ENCODE peak calls at places on chromosomes 2 and 18, in eight cellular contexts. U is lung; A is Peyer's patch; X is prostate gland; H is aorta; C is CD8-positive, alpha-beta memory T cell; P is body of pancreas; D is brain microvascular endothelial cell. B is an unnamed sample. For H3K27me3, the result is how much of the 10 kb centered on the place peaks cover.

GRCh38 chr2:159557437-159558034 is 58.8 kb downstream of the BAZ2B start:
- DNase-seq in U (no peak), A (no peak), X (no peak), H (no peak), C (no peak), P (no peak), D (no peak), B (no peak)

GRCh38 chr2:79585701-79586428 is 73.0 kb downstream of the CTNNA2 start:
- DNase-seq in U (no peak), A (no peak), X (no peak), H (no peak), C (no peak), P (no peak), D (no peak), B (no peak)

GRCh38 chr2:17979707-17980106 is 101.2 kb downstream of the KCNS3 start:
- DNase-seq in U (no peak), A (no peak), X (no peak), H (no peak), C (no peak), P (no peak), D (peak), B (no peak)

GRCh38 chr2:18940184-18940583 is 350.8 kb upstream of the NT5C1B start:
- DNase-seq in U (no peak), A (no peak), X (no peak), H (no peak), C (no peak), P (no peak), D (no peak), B (no peak)

GRCh38 chr2:149744845-149745244 is 157.3 kb upstream of the MMADHC start:
- DNase-seq in U (no peak), A (no peak), X (no peak), H (no peak), C (no peak), P (no peak), D (no peak), B (no peak)

GRCh38 chr18:58258707-58259342 is 214.8 kb downstream of the NEDD4L start:
- DNase-seq in U (no peak), A (no peak), X (no peak), H (no peak), C (no peak), P (no peak), D (no peak), B (no peak)

GRCh38 chr2:86541282-86541681 is 22.0 kb downstream of the CHMP3 start:
- DNase-seq in U (no peak), A (no peak), X (no peak), H (no peak), C (no peak), P (no peak), D (peak), B (no peak)

GRCh38 chr2:236820763-236821344 is 251.2 kb downstream of the ACKR3 start:
- DNase-seq in U (no peak), A (no peak), X (no peak), H (no peak), C (no peak), P (no peak), D (no peak), B (no peak)

GRCh38 chr18:46480187-46480586 is 176.8 kb downstream of the LOXHD1 start:
- DNase-seq in U (no peak), A (no peak), X (no peak), H (no peak), C (no peak), P (no peak), D (no peak), B (no peak)

GRCh38 chr2:191003405-191004309 is 10.3 kb downstream of the STAT1 start:
- DNase-seq in U (no peak), A (no peak), X (no peak), H (no peak), C (no peak), P (no peak), D (no peak), B (no peak)

GRCh38 chr18:78728301-78729098 is 251.1 kb upstream of the SALL3 start:
- DNase-seq in U (no peak), A (no peak), X (no peak), H (no peak), C (no peak), P (no peak), D (no peak), B (no peak)

GRCh38 chr2:46304635-46305034 is 7.4 kb downstream of the EPAS1 start:
- DNase-seq in U (no peak), A (no peak), X (no peak), H (no peak), C (no peak), P (no peak), D (no peak), B (no peak)

GRCh38 chr2:241801611-241802420 is 7.2 kb upstream of the NEU4 start:
- DNase-seq in U (peak), A (peak), X (no peak), H (peak), C (no peak), P (peak), D (no peak), B (no peak)

GRCh38 chr2:238135601-238136150 is 2.8 kb upstream of the KLHL30 start:
- DNase-seq in U (no peak), A (no peak), X (no peak), H (no peak), C (no peak), P (no peak), D (no peak), B (no peak)

GRCh38 chr18:78402440-78402839 is 577.2 kb upstream of the SALL3 start:
- DNase-seq in U (no peak), A (no peak), X (no peak), H (no peak), C (no peak), P (no peak), D (no peak), B (no peak)

GRCh38 chr2:192035731-192036442 is 158.8 kb downstream of the TMEFF2 start:
- DNase-seq in U (no peak), A (no peak), X (no peak), H (no peak), C (no peak), P (no peak), D (peak), B (no peak)

GRCh38 chr2:134602666-134603065 is 116.1 kb downstream of the TMEM163 start:
- DNase-seq in U (no peak), A (no peak), X (no peak), H (no peak), C (no peak), P (no peak), D (no peak), B (no peak)

GRCh38 chr2:73053316-73054114 is 18.0 kb downstream of the SFXN5 start:
- DNase-seq in U (no peak), A (no peak), X (no peak), H (no peak), C (no peak), P (no peak), D (no peak), B (no peak)

GRCh38 chr18:10798727-10799435 is 273.1 kb downstream of the NAPG start:
- DNase-seq in U (no peak), A (no peak), X (no peak), H (no peak), C (no peak), P (peak), D (peak), B (no peak)

GRCh38 chr2:174014021-174014698 is 49.0 kb upstream of the SP3 start:
- DNase-seq in U (no peak), A (no peak), X (no peak), H (no peak), C (no peak), P (no peak), D (no peak), B (no peak)

GRCh38 chr2:174013310-174013751 is 48.2 kb upstream of the SP3 start:
- DNase-seq in U (no peak), A (no peak), X (no peak), H (peak), C (no peak), P (no peak), D (no peak), B (no peak)

GRCh38 chr2:174014699-174015070 is 49.5 kb upstream of the SP3 start:
- DNase-seq in U (no peak), A (no peak), X (no peak), H (no peak), C (no peak), P (no peak), D (no peak), B (no peak)

GRCh38 chr2:174011796-174012195 is 46.6 kb upstream of the SP3 start:
- DNase-seq in U (no peak), A (no peak), X (no peak), H (no peak), C (no peak), P (no peak), D (no peak), B (no peak)

DNA sequence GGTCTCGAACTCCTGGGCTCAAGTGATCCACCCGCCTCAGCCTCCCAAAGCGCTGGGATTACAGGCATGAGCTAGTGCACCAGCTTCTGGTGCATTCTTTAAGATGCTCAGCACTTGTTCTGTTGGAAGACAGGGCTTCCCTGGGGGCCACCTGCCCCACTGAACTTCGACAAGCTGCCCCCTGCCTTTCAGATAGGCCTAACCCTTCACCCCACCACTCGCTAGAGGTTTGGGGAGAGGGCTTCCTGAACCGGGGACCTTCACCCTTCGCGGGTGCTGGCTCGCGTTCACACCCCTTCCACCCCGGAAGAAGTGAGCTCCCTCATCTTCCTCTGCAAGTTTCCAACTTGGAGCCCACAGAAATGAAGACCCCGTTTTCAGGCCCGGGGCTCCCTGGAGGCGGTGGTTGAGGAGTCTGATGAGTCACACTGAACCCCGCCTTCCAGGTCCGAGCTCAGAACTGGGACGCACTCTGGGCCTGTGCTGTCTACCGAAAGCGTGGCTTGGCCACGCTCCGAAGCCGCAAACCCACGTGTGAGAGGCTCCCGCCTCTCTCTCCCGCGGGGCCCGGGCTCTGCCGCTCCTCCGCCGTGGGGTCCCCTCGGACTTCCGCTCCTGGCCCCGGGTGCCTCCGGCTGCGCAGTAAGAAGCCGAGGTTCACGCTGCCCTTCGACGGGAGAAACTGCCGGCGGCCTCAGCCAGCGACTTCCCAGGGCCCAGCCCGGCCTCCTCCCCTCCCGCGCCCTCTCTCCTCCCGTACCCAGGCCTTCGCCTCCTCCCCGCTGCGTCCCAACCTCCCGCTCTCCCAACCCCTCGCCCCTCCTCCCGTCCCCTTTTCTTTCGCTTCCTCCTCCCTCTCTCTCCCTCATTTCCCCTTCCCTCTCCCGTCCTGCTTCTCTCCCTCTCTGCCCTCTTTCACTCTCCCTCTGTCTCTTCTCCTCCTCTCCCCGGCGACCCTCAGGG is 47.5 kb upstream of the SP3 start:
- DNase-seq in U (peak), A (peak), X (peak), H (peak), C (peak), P (peak), D (no peak), B (no peak)
- H3K27ac ChIP-seq in U (peak), A (peak), X (peak), H (peak), C (no peak), P (peak), D (no peak), B (peak)

GRCh38 chr2:120571015-120571728 is 164.5 kb upstream of the GLI2 start:
- DNase-seq in U (no peak), A (no peak), X (no peak), H (no peak), C (no peak), P (no peak), D (no peak), B (no peak)

GRCh38 chr2:120572226-120572625 is 163.4 kb upstream of the GLI2 start:
- DNase-seq in U (no peak), A (no peak), X (no peak), H (no peak), C (no peak), P (no peak), D (no peak), B (no peak)

GRCh38 chr2:120568975-120569268 is 166.7 kb upstream of the GLI2 start:
- DNase-seq in U (no peak), A (no peak), X (no peak), H (no peak), C (no peak), P (no peak), D (no peak), B (no peak)

GRCh38 chr2:120570001-120570400 is 165.7 kb upstream of the GLI2 start:
- DNase-seq in U (no peak), A (peak), X (no peak), H (no peak), C (no peak), P (no peak), D (no peak), B (no peak)

DNA sequence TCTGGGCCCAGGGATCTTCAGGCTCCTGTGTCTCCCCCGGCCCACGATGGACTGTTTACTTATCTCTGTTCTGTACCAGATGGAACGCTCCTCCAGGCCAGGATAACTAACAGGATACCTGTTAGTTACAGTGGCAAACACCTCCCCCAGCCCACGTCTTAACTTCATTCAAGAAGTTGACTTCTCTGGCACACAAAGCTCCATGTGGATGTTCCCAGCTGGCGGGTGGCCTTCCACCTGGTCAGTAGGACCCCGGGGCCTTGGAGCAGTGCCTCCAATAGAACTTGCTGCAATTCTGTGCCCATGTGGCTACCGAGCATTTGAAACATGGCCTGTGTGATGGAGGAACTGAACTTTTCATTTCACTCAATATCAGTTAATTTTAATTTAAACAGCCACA is 165.1 kb upstream of the GLI2 start:
- DNase-seq in U (no peak), A (no peak), X (no peak), H (no peak), C (no peak), P (no peak), D (no peak), B (no peak)
- H3K27me3 ChIP-seq in U (under half), A (under half), X (under half), H (under half), C (under half), P (under half), D (under half), B (under half)

GRCh38 chr2:234939576-234939975 is 12.2 kb upstream of the SH3BP4 start:
- DNase-seq in U (no peak), A (no peak), X (no peak), H (no peak), C (no peak), P (no peak), D (no peak), B (no peak)
- H3K27ac ChIP-seq in U (no peak), A (no peak), X (no peak), H (no peak), C (no peak), P (no peak), D (no peak), B (no peak)

DNA sequence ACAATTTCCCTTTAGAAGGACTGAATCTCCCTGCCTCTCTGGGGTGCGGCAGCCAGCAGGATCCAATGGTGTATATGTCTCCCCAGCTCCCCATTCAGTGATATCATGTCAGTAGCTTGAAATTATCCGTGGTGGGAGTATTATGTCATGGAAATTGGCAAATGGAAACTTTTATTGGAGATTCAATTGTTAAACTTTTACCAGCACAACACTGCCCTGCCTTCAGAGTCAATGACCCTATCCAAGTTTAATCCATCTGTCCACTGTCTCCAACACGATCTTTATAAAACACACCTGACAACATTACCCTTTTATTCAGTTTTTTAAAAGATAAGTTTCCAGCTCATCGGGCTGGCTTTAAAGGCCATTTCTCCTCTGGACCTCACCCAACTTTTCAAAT is 5.0 kb upstream of the IL1RN start:
- DNase-seq in U (no peak), A (no peak), X (no peak), H (no peak), C (no peak), P (no peak), D (no peak), B (no peak)
- H3K27me3 ChIP-seq in U (under half), A (under half), X (under half), H (under half), C (under half), P (under half), D (under half), B (under half)

GRCh38 chr2:127578411-127578810 is 42.9 kb downstream of the MYO7B start:
- DNase-seq in U (no peak), A (no peak), X (no peak), H (no peak), C (no peak), P (no peak), D (no peak), B (no peak)
- H3K27ac ChIP-seq in U (no peak), A (no peak), X (no peak), H (no peak), C (no peak), P (no peak), D (no peak), B (no peak)

DNA sequence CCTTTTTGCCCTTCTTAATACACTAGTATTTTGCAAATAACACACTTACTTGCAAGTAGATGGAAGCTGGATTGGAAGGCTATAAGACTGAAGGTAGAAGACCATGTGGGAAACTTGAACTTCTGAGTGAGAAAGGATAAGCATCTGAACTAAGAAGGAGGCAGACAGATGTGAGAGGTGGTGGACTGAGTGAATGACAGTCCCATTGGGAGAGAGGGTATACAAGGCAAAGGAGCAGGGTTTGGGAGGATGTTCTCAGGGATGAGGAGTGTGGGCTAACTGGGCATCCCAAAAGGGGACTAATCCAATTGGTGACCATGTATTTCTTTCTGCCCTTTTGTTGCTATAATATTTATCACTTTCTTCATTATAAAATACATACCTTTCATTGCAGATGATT is 20.4 kb upstream of the SESTD1 start:
- DNase-seq in U (no peak), A (no peak), X (no peak), H (no peak), C (no peak), P (no peak), D (no peak), B (no peak)
- H3K27me3 ChIP-seq in U (under half), A (under half), X (under half), H (under half), C (under half), P (under half), D (under half), B (under half)

GRCh38 chr2:68769586-68770270 is 35.1 kb downstream of the ARHGAP25 start:
- DNase-seq in U (no peak), A (no peak), X (no peak), H (no peak), C (no peak), P (no peak), D (no peak), B (no peak)

GRCh38 chr2:68768951-68769350 is 34.3 kb downstream of the ARHGAP25 start:
- DNase-seq in U (no peak), A (no peak), X (no peak), H (no peak), C (no peak), P (no peak), D (no peak), B (no peak)

GRCh38 chr2:68771211-68771721 is 36.7 kb downstream of the ARHGAP25 start:
- DNase-seq in U (no peak), A (no peak), X (no peak), H (no peak), C (no peak), P (no peak), D (peak), B (no peak)

GRCh38 chr2:68772109-68772508 is 37.5 kb downstream of the ARHGAP25 start:
- DNase-seq in U (no peak), A (no peak), X (no peak), H (no peak), C (no peak), P (no peak), D (no peak), B (no peak)

DNA sequence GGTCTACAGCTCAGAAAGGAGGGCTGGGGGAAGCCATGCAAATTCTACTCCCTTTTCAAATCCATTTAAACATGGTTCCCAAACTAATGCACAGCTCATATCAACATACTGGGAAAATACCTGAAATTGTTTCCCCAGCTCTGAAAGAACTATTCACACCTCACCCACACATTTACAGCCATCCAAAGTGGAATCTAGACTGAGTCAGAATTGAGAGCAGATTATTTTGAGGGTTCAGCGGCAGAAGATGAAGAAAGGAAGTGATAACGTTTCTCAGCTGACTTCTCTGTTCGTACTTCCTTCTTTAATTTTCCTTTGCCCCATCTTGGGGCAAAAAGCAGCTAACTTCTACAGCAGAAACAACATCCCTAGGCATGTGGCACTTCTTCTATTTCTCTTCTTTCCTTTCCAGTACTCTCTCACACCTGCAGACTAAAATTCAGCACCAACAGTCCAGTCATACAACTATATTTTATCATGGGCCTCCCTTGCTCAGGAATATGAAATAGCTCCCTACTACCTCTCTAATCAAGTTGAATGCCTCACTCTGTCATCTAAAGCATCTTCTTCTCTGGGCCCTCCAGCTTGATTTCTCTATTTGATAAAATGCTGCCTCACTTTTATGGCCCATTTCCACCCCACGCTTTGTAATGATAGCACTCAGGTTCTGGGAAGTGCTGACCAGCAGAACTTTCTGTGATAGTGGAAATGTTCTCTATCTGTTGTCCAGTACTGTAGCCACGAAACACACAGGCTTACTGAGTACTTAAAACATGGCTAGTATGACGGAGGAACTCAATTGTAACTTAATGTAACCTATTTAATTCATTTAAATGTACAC is 35.9 kb downstream of the ARHGAP25 start:
- DNase-seq in U (no peak), A (no peak), X (no peak), H (no peak), C (no peak), P (no peak), D (no peak), B (no peak)
- H3K27ac ChIP-seq in U (no peak), A (peak), X (peak), H (no peak), C (peak), P (no peak), D (no peak), B (no peak)

GRCh38 chr2:26422947-26423629 is 21.4 kb downstream of the DRC1 start:
- DNase-seq in U (no peak), A (no peak), X (no peak), H (no peak), C (no peak), P (no peak), D (no peak), B (no peak)
- H3K27me3 ChIP-seq in U (under half), A (under half), X (under half), H (under half), C (under half), P (under half), D (under half), B (under half)

B was measured in keratinocyte.